ENCODE peak calls at places on chromosomes 12 and 14, in nine cellular contexts. F, Y, L, P, Z, T, R, S and V are unnamed samples.

GRCh38 chr14:95482967-95483842 is 33.2 kb downstream of the SYNE3 start:
- DNase-seq in F (no peak), R (peak; percentile 67), P (peak; percentile 83), L (peak; percentile 79), Z (no peak), T (no peak), S (peak; percentile 90), Y (peak; percentile 70), V (peak; percentile 89)

GRCh38 chr14:92516966-92517350 is 3.4 kb downstream of the RIN3 start:
- DNase-seq in Y (no peak), L (no peak), R (no peak), F (no peak), S (no peak), P (no peak), T (no peak), Z (no peak), V (no peak)

GRCh38 chr14:50601405-50601804 is 41.5 kb downstream of the ATL1 start:
- DNase-seq in P (no peak), S (no peak), Y (no peak), F (no peak), T (no peak), L (no peak), Z (no peak), R (no peak), V (no peak)

GRCh38 chr12:32365473-32366064 is 33.8 kb upstream of the FGD4 start:
- DNase-seq in T (no peak), F (peak; percentile 71), S (peak; percentile 78), L (peak; percentile 23), R (peak; percentile 61), Y (peak; percentile 66), Z (peak; percentile 2), P (peak; percentile 26), V (peak; percentile 61)

GRCh38 chr12:119788783-119789182 is 88.3 kb downstream of the CIT start:
- DNase-seq in P (no peak), S (no peak), L (no peak), T (no peak), Y (no peak), F (no peak), R (no peak), Z (no peak), V (no peak)

GRCh38 chr14:103716091-103716801 is 636 bp downstream of the ZFYVE21 start:
- DNase-seq in P (no peak), F (no peak), T (peak; percentile 53), L (no peak), R (no peak), S (peak; percentile 64), Z (peak; percentile 11), Y (peak; percentile 59), V (peak; percentile 45)

GRCh38 chr12:3225154-3225795 is 148.1 kb downstream of the TSPAN9 start:
- DNase-seq in Y (no peak), R (no peak), L (no peak), Z (no peak), S (no peak), T (no peak), P (no peak), F (no peak), V (no peak)

GRCh38 chr14:69010632-69011031 is 31.5 kb upstream of the ACTN1 start:
- DNase-seq in L (no peak), Y (peak; percentile 66), P (no peak), S (no peak), F (no peak), Z (no peak), T (no peak), R (no peak), V (no peak)

GRCh38 chr12:57694459-57695019 is 607 bp downstream of the OS9 start:
- DNase-seq in F (peak; percentile 25), Y (peak; percentile 59), T (no peak), R (no peak), L (no peak), S (peak; percentile 47), P (no peak), Z (no peak), V (no peak)

GRCh38 chr14:52974406-52974805 is 23.6 kb upstream of the FERMT2 start:
- DNase-seq in L (no peak), S (no peak), Y (no peak), Z (no peak), R (no peak), P (no peak), F (no peak), T (no peak), V (no peak)

GRCh38 chr12:68557011-68557715 is 53.5 kb upstream of the RAP1B start:
- DNase-seq in Z (no peak), T (no peak), S (no peak), F (no peak), R (no peak), Y (no peak), L (no peak), P (no peak), V (no peak)

GRCh38 chr14:99268776-99269510 is 3.1 kb downstream of the BCL11B start:
- DNase-seq in F (no peak), T (peak; percentile 64), P (no peak), S (no peak), R (no peak), Z (no peak), Y (no peak), L (no peak), V (no peak)

GRCh38 chr14:70713096-70713875 is 71.6 kb downstream of the TTC9 start:
- DNase-seq in S (no peak), P (no peak), Y (no peak), F (no peak), R (no peak), T (no peak), L (no peak), Z (no peak), V (no peak)

GRCh38 chr12:64036414-64036813 is 185.7 kb downstream of the KICS2 start:
- DNase-seq in F (no peak), Y (no peak), T (no peak), S (no peak), R (no peak), P (no peak), L (no peak), Z (no peak), V (no peak)

GRCh38 chr12:22974865-22975264 is 349.9 kb downstream of the ETNK1 start:
- DNase-seq in L (no peak), S (peak; percentile 23), Y (no peak), R (no peak), Z (no peak), T (no peak), P (no peak), F (no peak), V (no peak)

GRCh38 chr12:22971247-22971646 is 346.3 kb downstream of the ETNK1 start:
- DNase-seq in F (no peak), L (no peak), P (no peak), T (no peak), Z (no peak), S (no peak), R (no peak), Y (no peak), V (no peak)

GRCh38 chr12:22969521-22969920 is 344.6 kb downstream of the ETNK1 start:
- DNase-seq in S (no peak), P (no peak), R (no peak), Y (no peak), F (no peak), L (no peak), Z (no peak), T (no peak), V (no peak)

GRCh38 chr12:22971771-22972191 is 346.8 kb downstream of the ETNK1 start:
- DNase-seq in T (no peak), P (no peak), Y (no peak), Z (no peak), S (no peak), L (no peak), F (no peak), R (no peak), V (no peak)
- H3K4me3 ChIP-seq in T (no peak overlapping the region), P (no peak overlapping the region), Y (no peak overlapping the region), Z (no peak overlapping the region), S (no peak overlapping the region), L (no peak overlapping the region), F (no peak overlapping the region), R (no peak overlapping the region), V (no peak overlapping the region)

GRCh38 chr14:34710744-34711143 is 3.6 kb downstream of the CFL2 start:
- DNase-seq in F (no peak), R (no peak), P (no peak), Z (no peak), Y (no peak), L (no peak), S (no peak), T (no peak), V (no peak)
- H3K9me3 ChIP-seq in F (no peaks in the 10 kb centered on the region), R (no peaks in the 10 kb centered on the region), P (no peaks in the 10 kb centered on the region), Z (no peaks in the 10 kb centered on the region), Y (no peaks in the 10 kb centered on the region), L (no peaks in the 10 kb centered on the region), S (no peaks in the 10 kb centered on the region), T (no peaks in the 10 kb centered on the region), V (no peaks in the 10 kb centered on the region)

DNA sequence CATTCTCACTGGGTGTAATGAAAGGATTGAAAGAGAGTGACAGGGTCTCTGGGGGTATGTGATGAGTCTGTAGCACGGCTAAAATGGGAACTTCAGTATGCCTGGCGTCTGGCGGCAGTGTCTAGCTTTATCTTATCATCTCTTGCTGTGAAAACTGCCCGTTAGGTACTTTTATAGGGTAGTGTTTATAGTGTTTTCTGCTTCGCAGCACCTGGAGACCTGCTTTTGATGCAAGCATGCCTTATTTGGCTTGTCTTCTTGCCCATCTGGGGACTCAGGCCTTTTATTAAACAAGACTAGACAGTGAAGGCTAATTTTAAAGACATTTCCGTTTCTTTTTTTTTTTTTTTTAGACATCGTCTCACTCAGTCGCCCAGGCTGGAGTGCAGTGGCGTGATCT is 36.3 kb upstream of the ALDH2 start:
- DNase-seq in T (no peak), R (no peak), S (no peak), L (no peak), Y (no peak), F (no peak), P (no peak), Z (no peak), V (no peak)
- H3K27ac ChIP-seq in T (no peak overlapping the region), R (no peak overlapping the region), S (no peak overlapping the region), L (no peak overlapping the region), Y (no peak overlapping the region), F (no peak overlapping the region), P (no peak overlapping the region), Z (no peak overlapping the region), V (no peak overlapping the region)

GRCh38 chr14:38211258-38211735 is 3.6 kb downstream of the SSTR1 start:
- DNase-seq in T (no peak), L (no peak), R (no peak), Y (no peak), P (no peak), Z (no peak), F (no peak), S (peak; percentile 12), V (no peak)
- H3K4me3 ChIP-seq in T (no peak overlapping the region), L (peak overlapping the region; percentile 65), R (peak overlapping the region; percentile 67), Y (no peak overlapping the region), P (peak overlapping the region; percentile 17), Z (no peak overlapping the region), F (no peak overlapping the region), S (peak overlapping the region; percentile 4), V (peak overlapping the region; percentile 14)